ENCODE peak calls at places on chromosomes 4 and X, in nine cellular contexts. N, H, L, R, I, P, J, A and Q are unnamed samples.

GRCh38 chr4:7237863-7238262 is 45.5 kb downstream of the SORCS2 start:
- DNase-seq in N (no peak), H (no peak), L (no peak), R (no peak), I (no peak), P (no peak), J (no peak), A (no peak), Q (no peak)

GRCh38 chrX:13381514-13381913 is 61.7 kb upstream of the ATXN3L start:
- DNase-seq in N (no peak), H (no peak), L (no peak), R (no peak), I (no peak), P (no peak), J (no peak), A (no peak), Q (no peak)

GRCh38 chr4:182854466-182854865 is 62.7 kb downstream of the DCTD start:
- DNase-seq in N (no peak), H (no peak), L (no peak), R (no peak), I (no peak), P (no peak), J (no peak), A (no peak), Q (peak; percentile 18)

GRCh38 chrX:149830192-149830873 is 48.6 kb downstream of the MAGEA9 start:
- DNase-seq in N (peak; percentile 56), H (no peak), L (peak; percentile 13), R (peak; percentile 88), I (peak; percentile 5), P (no peak), J (peak; percentile 18), A (no peak), Q (no peak)

GRCh38 chrX:12249997-12250396 is 111.7 kb downstream of the FRMPD4 start:
- DNase-seq in N (no peak), H (no peak), L (no peak), R (no peak), I (no peak), P (no peak), J (no peak), A (no peak), Q (no peak)

GRCh38 chr4:94338681-94339351 is 3.8 kb downstream of the HPGDS start:
- DNase-seq in N (no peak), H (peak; percentile 37), L (no peak), R (no peak), I (no peak), P (no peak), J (no peak), A (no peak), Q (no peak)

GRCh38 chr4:47315346-47315745 is 148.2 kb downstream of the COMMD8 start:
- DNase-seq in N (no peak), H (no peak), L (no peak), R (no peak), I (no peak), P (no peak), J (no peak), A (no peak), Q (no peak)

GRCh38 chr4:61195064-61195463 is 5.1 kb upstream of the ADGRL3 start:
- DNase-seq in N (no peak), H (no peak), L (no peak), R (no peak), I (no peak), P (no peak), J (no peak), A (no peak), Q (no peak)

GRCh38 chr4:123304151-123305021 is 92.2 kb upstream of the SPRY1 start:
- DNase-seq in N (peak; percentile 72), H (no peak), L (no peak), R (peak; percentile 96), I (peak; percentile 93), P (no peak), J (peak; percentile 14), A (peak; percentile 93), Q (no peak)

GRCh38 chr4:86661006-86661405 is 66.9 kb downstream of the PTPN13 start:
- DNase-seq in N (no peak), H (no peak), L (no peak), R (no peak), I (no peak), P (no peak), J (no peak), A (no peak), Q (no peak)

GRCh38 chr4:125283702-125284279 is 31.0 kb upstream of the FAT4 start:
- DNase-seq in N (no peak), H (peak; percentile 7), L (no peak), R (no peak), I (peak; percentile 38), P (no peak), J (peak; percentile 1), A (no peak), Q (no peak)